ENCODE peak calls at places on chromosomes 6 and 20, in nine cellular contexts. One of them, this sample, is unnamed.

GRCh38 chr20:53466279-53466678 is 127.4 kb downstream of the ZNF217 start:
- DNase-seq in esophagus squamous epithelium: no peak
- DNase-seq in H54: no peak
- DNase-seq in tibial nerve: no peak
- DNase-seq in stomach: no peak
- DNase-seq in lower leg skin: no peak
- DNase-seq in right lobe of liver: no peak
- DNase-seq in A549: no peak
- DNase-seq in adrenal gland: no peak
- DNase-seq in this sample: no peak

GRCh38 chr6:149079911-149080501 is 237.5 kb upstream of the TAB2 start:
- DNase-seq in esophagus squamous epithelium: no peak
- DNase-seq in H54: peak
- DNase-seq in tibial nerve: peak
- DNase-seq in stomach: no peak
- DNase-seq in lower leg skin: peak
- DNase-seq in right lobe of liver: no peak
- DNase-seq in A549: no peak
- DNase-seq in adrenal gland: no peak
- DNase-seq in this sample: no peak

GRCh38 chr6:148431413-148431812 is 88.8 kb downstream of the SASH1 start:
- DNase-seq in esophagus squamous epithelium: no peak
- DNase-seq in H54: no peak
- DNase-seq in tibial nerve: no peak
- DNase-seq in stomach: no peak
- DNase-seq in lower leg skin: no peak
- DNase-seq in right lobe of liver: peak
- DNase-seq in A549: no peak
- DNase-seq in adrenal gland: no peak
- DNase-seq in this sample: no peak

GRCh38 chr20:38870733-38871559 is 55.3 kb upstream of the FAM83D start:
- DNase-seq in esophagus squamous epithelium: no peak
- DNase-seq in H54: peak
- DNase-seq in tibial nerve: no peak
- DNase-seq in stomach: no peak
- DNase-seq in lower leg skin: no peak
- DNase-seq in right lobe of liver: no peak
- DNase-seq in A549: peak
- DNase-seq in adrenal gland: no peak
- DNase-seq in this sample: no peak

GRCh38 chr6:43708857-43709653 is 21.5 kb upstream of the MRPS18A start:
- DNase-seq in esophagus squamous epithelium: no peak
- DNase-seq in H54: no peak
- DNase-seq in tibial nerve: peak
- DNase-seq in stomach: no peak
- DNase-seq in lower leg skin: no peak
- DNase-seq in right lobe of liver: no peak
- DNase-seq in A549: peak
- DNase-seq in adrenal gland: peak
- DNase-seq in this sample: peak

GRCh38 chr20:49663112-49663511 is 50.6 kb downstream of the B4GALT5 start:
- DNase-seq in esophagus squamous epithelium: no peak
- DNase-seq in H54: no peak
- DNase-seq in tibial nerve: no peak
- DNase-seq in stomach: no peak
- DNase-seq in lower leg skin: no peak
- DNase-seq in right lobe of liver: no peak
- DNase-seq in A549: no peak
- DNase-seq in adrenal gland: no peak
- DNase-seq in this sample: no peak

GRCh38 chr20:8425802-8426201 is 293.7 kb downstream of the PLCB1 start:
- DNase-seq in esophagus squamous epithelium: no peak
- DNase-seq in H54: no peak
- DNase-seq in tibial nerve: no peak
- DNase-seq in stomach: no peak
- DNase-seq in lower leg skin: no peak
- DNase-seq in right lobe of liver: no peak
- DNase-seq in A549: no peak
- DNase-seq in adrenal gland: no peak
- DNase-seq in this sample: no peak

GRCh38 chr20:20793570-20793969 is 81.1 kb upstream of the RALGAPA2 start:
- DNase-seq in esophagus squamous epithelium: no peak
- DNase-seq in H54: no peak
- DNase-seq in tibial nerve: no peak
- DNase-seq in stomach: no peak
- DNase-seq in lower leg skin: no peak
- DNase-seq in right lobe of liver: no peak
- DNase-seq in A549: no peak
- DNase-seq in adrenal gland: no peak
- DNase-seq in this sample: no peak

GRCh38 chr6:113120577-113121285 is 736.4 kb upstream of the MARCKS start:
- DNase-seq in esophagus squamous epithelium: no peak
- DNase-seq in H54: no peak
- DNase-seq in tibial nerve: no peak
- DNase-seq in stomach: no peak
- DNase-seq in lower leg skin: no peak
- DNase-seq in right lobe of liver: no peak
- DNase-seq in A549: peak
- DNase-seq in adrenal gland: no peak
- DNase-seq in this sample: no peak

GRCh38 chr20:8932192-8933150 is 136.4 kb upstream of the PLCB4 start:
- DNase-seq in esophagus squamous epithelium: no peak
- DNase-seq in H54: peak
- DNase-seq in tibial nerve: no peak
- DNase-seq in stomach: no peak
- DNase-seq in lower leg skin: no peak
- DNase-seq in right lobe of liver: no peak
- DNase-seq in A549: peak
- DNase-seq in adrenal gland: peak
- DNase-seq in this sample: no peak

GRCh38 chr6:34928695-34929094 is 39.6 kb downstream of the ANKS1A start:
- DNase-seq in esophagus squamous epithelium: no peak
- DNase-seq in H54: no peak
- DNase-seq in tibial nerve: no peak
- DNase-seq in stomach: no peak
- DNase-seq in lower leg skin: no peak
- DNase-seq in right lobe of liver: no peak
- DNase-seq in A549: no peak
- DNase-seq in adrenal gland: no peak
- DNase-seq in this sample: no peak

GRCh38 chr6:111604259-111605099 is 1.2 kb downstream of the TRAF3IP2 start:
- DNase-seq in esophagus squamous epithelium: no peak
- DNase-seq in H54: no peak
- DNase-seq in tibial nerve: peak
- DNase-seq in stomach: peak
- DNase-seq in lower leg skin: peak
- DNase-seq in right lobe of liver: no peak
- DNase-seq in A549: no peak
- DNase-seq in adrenal gland: peak
- DNase-seq in this sample: peak

GRCh38 chr6:111880181-111880944 is 7.1 kb upstream of the FYN start:
- DNase-seq in esophagus squamous epithelium: no peak
- DNase-seq in H54: no peak
- DNase-seq in tibial nerve: no peak
- DNase-seq in stomach: no peak
- DNase-seq in lower leg skin: no peak
- DNase-seq in right lobe of liver: no peak
- DNase-seq in A549: no peak
- DNase-seq in adrenal gland: no peak
- DNase-seq in this sample: no peak

GRCh38 chr20:44187054-44187762 is at the start of gene JPH2:
- DNase-seq in esophagus squamous epithelium: no peak
- DNase-seq in H54: peak
- DNase-seq in tibial nerve: no peak
- DNase-seq in stomach: peak
- DNase-seq in lower leg skin: peak
- DNase-seq in right lobe of liver: no peak
- DNase-seq in A549: peak
- DNase-seq in adrenal gland: peak
- DNase-seq in this sample: peak

GRCh38 chr20:44187763-44188709 is 1.0 kb upstream of the JPH2 start:
- DNase-seq in esophagus squamous epithelium: no peak
- DNase-seq in H54: no peak
- DNase-seq in tibial nerve: no peak
- DNase-seq in stomach: no peak
- DNase-seq in lower leg skin: no peak
- DNase-seq in right lobe of liver: no peak
- DNase-seq in A549: no peak
- DNase-seq in adrenal gland: no peak
- DNase-seq in this sample: no peak

GRCh38 chr20:44186201-44186600 is 787 bp downstream of the JPH2 start:
- DNase-seq in esophagus squamous epithelium: no peak
- DNase-seq in H54: no peak
- DNase-seq in tibial nerve: no peak
- DNase-seq in stomach: no peak
- DNase-seq in lower leg skin: no peak
- DNase-seq in right lobe of liver: no peak
- DNase-seq in A549: no peak
- DNase-seq in adrenal gland: no peak
- DNase-seq in this sample: peak

GRCh38 chr20:44185574-44185973 is 1.4 kb downstream of the JPH2 start:
- DNase-seq in esophagus squamous epithelium: no peak
- DNase-seq in H54: no peak
- DNase-seq in tibial nerve: no peak
- DNase-seq in stomach: no peak
- DNase-seq in lower leg skin: no peak
- DNase-seq in right lobe of liver: no peak
- DNase-seq in A549: no peak
- DNase-seq in adrenal gland: no peak
- DNase-seq in this sample: no peak

GRCh38 chr20:44186674-44187053 is 324 bp downstream of the JPH2 start:
- DNase-seq in esophagus squamous epithelium: no peak
- DNase-seq in H54: no peak
- DNase-seq in tibial nerve: no peak
- DNase-seq in stomach: no peak
- DNase-seq in lower leg skin: no peak
- DNase-seq in right lobe of liver: no peak
- DNase-seq in A549: no peak
- DNase-seq in adrenal gland: no peak
- DNase-seq in this sample: peak
- TF ChIP-seq POLR2A in esophagus squamous epithelium: no peak
- TF ChIP-seq POLR2A in H54: no peak
- TF ChIP-seq POLR2A in tibial nerve: no peak
- TF ChIP-seq POLR2A in stomach: no peak
- TF ChIP-seq POLR2A in lower leg skin: no peak
- TF ChIP-seq POLR2A in right lobe of liver: no peak
- TF ChIP-seq POLR2A in A549: no peak
- TF ChIP-seq POLR2A in adrenal gland: no peak
- TF ChIP-seq POLR2A in this sample: no peak

DNA sequence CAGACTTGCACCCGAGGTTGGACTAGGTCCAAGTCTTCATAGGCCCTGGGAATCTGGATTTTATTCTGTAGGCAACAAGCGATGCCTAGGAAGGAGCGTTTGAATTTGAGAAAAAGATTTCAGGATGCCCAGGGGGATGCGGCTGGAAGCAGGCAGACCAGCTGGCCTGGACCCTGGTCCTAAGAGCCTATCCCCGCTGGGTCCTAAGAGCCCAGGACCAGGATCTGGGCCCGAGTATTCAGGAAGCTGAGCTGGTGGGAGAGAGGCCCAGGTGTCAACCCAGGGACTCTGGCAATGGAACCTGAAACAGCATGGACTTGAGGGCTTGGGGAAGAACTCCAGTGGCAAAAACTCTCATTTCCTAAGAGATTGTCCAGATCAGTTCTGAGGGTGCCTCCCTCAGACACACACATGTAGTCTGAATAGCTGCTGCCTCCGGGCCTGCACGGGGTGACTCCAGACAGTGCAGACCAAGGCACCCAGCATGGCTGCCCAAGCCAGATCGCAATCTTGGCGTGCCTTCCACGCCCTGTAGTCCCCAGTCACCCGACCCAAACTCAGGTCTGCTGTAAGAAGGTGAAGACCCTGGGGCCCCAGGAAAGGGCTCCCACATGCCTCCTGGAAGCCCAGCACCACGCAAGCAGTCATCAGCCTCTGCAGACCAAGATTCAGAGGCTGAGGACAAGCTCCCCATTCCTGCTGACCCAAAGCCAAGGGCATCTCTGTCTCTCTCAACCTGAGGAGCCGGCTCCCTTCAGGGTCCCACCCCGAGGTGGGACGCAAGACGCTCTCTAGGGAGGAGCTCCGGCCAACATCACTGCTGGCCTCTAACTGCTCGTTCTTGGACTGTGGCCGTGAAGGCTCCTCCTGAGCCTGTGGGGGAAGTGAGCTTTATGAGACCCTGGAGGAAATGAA is 34.4 kb downstream of the RRBP1 start:
- DNase-seq in esophagus squamous epithelium: no peak
- DNase-seq in H54: no peak
- DNase-seq in tibial nerve: no peak
- DNase-seq in stomach: no peak
- DNase-seq in lower leg skin: no peak
- DNase-seq in right lobe of liver: no peak
- DNase-seq in A549: no peak
- DNase-seq in adrenal gland: peak
- DNase-seq in this sample: no peak
- TF ChIP-seq POLR2A in esophagus squamous epithelium: no peak
- TF ChIP-seq POLR2A in H54: no peak
- TF ChIP-seq POLR2A in tibial nerve: no peak
- TF ChIP-seq POLR2A in stomach: no peak
- TF ChIP-seq POLR2A in lower leg skin: no peak
- TF ChIP-seq POLR2A in right lobe of liver: no peak
- TF ChIP-seq POLR2A in A549: no peak
- TF ChIP-seq POLR2A in adrenal gland: no peak
- TF ChIP-seq POLR2A in this sample: no peak

GRCh38 chr20:23132293-23132929 is 46.3 kb upstream of the CD93 start:
- DNase-seq in esophagus squamous epithelium: no peak
- DNase-seq in H54: no peak
- DNase-seq in tibial nerve: no peak
- DNase-seq in stomach: no peak
- DNase-seq in lower leg skin: no peak
- DNase-seq in right lobe of liver: no peak
- DNase-seq in A549: no peak
- DNase-seq in adrenal gland: no peak
- DNase-seq in this sample: no peak
- TF ChIP-seq POLR2A in esophagus squamous epithelium: no peak
- TF ChIP-seq POLR2A in H54: no peak
- TF ChIP-seq POLR2A in tibial nerve: no peak
- TF ChIP-seq POLR2A in stomach: no peak
- TF ChIP-seq POLR2A in lower leg skin: no peak
- TF ChIP-seq POLR2A in right lobe of liver: no peak
- TF ChIP-seq POLR2A in A549: no peak
- TF ChIP-seq POLR2A in adrenal gland: no peak
- TF ChIP-seq POLR2A in this sample: no peak

DNA sequence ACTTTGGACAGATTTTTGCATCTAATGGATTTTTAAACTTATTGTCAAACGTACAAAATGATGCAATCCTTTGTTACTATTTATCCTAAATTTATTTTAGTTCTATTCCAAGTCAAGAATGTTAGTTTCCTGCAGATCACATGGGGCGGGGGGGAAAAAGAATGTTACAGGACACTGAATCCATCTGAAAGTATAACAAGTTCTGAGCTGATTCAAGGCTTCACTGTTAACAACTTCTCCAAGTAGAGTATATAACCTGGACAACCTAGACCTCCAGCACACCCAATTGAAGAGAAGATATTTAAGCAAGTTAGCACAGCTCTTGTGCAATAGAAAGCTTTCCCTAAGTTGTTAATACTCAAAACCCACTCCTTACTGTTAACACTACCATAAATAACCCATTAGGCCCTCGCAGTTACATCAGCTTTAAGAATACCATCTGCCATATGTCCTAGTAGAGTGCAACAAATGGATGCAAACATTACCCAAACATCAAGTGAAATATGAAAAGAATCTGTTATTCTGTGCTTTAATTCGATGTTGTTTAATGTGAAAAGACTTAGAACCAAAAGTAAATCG is 1.3 kb downstream of the SEC63 start:
- DNase-seq in esophagus squamous epithelium: no peak
- DNase-seq in H54: no peak
- DNase-seq in tibial nerve: no peak
- DNase-seq in stomach: no peak
- DNase-seq in lower leg skin: no peak
- DNase-seq in right lobe of liver: no peak
- DNase-seq in A549: no peak
- DNase-seq in adrenal gland: no peak
- DNase-seq in this sample: no peak
- TF ChIP-seq POLR2A in esophagus squamous epithelium: no peak
- TF ChIP-seq POLR2A in H54: no peak
- TF ChIP-seq POLR2A in tibial nerve: no peak
- TF ChIP-seq POLR2A in stomach: no peak
- TF ChIP-seq POLR2A in lower leg skin: no peak
- TF ChIP-seq POLR2A in right lobe of liver: no peak
- TF ChIP-seq POLR2A in A549: no peak
- TF ChIP-seq POLR2A in adrenal gland: no peak
- TF ChIP-seq POLR2A in this sample: no peak

This sample was measured in upper lobe of left lung.